ENCODE peak calls at places on chromosomes 4 and X, in four cellular contexts. K, Y, R and N are unnamed samples.

GRCh38 chrX:57445046-57445445 is 146.8 kb upstream of the ZXDB start:
- DNase-seq in K (no peak), Y (no peak), R (no peak), N (no peak)

GRCh38 chr4:6200922-6201362 is 593 bp upstream of the JAKMIP1 start:
- DNase-seq in K (no peak), Y (peak; percentile 8), R (no peak), N (no peak)

GRCh38 chrX:39888730-39889129 is 209.0 kb downstream of the BCOR start:
- DNase-seq in K (no peak), Y (no peak), R (no peak), N (no peak)

GRCh38 chr4:7366180-7366957 is 68.4 kb downstream of the PSAPL1 start:
- DNase-seq in K (no peak), Y (no peak), R (no peak), N (no peak)

GRCh38 chr4:136281889-136282288 is 1250.4 kb downstream of the PCDH18 start:
- DNase-seq in K (no peak), Y (no peak), R (no peak), N (no peak)

GRCh38 chr4:1208970-1209704 is 36.8 kb upstream of the SPON2 start:
- DNase-seq in K (no peak), Y (peak; percentile 29), R (no peak), N (no peak)

GRCh38 chrX:111498538-111499103 is 12.8 kb upstream of the SERTM2 start:
- DNase-seq in K (no peak), Y (no peak), R (no peak), N (no peak)

GRCh38 chr4:83334425-83335241 is at the start of gene HPSE:
- DNase-seq in K (peak; percentile 66), Y (peak; percentile 95), R (peak; percentile 85), N (peak; percentile 58)

GRCh38 chr4:86855572-86855971 is 6.4 kb upstream of the SLC10A6 start:
- DNase-seq in K (no peak), Y (no peak), R (peak; percentile 24), N (no peak)

GRCh38 chr4:3237711-3238560 is 11.0 kb upstream of the MSANTD1 start:
- DNase-seq in K (no peak), Y (no peak), R (no peak), N (no peak)

GRCh38 chr4:156497486-156497885 is 474.1 kb downstream of the PDGFC start:
- DNase-seq in K (no peak), Y (no peak), R (no peak), N (no peak)